ENCODE peak calls at places on chromosomes 4 and X, in eight cellular contexts. O is activated gamma-delta T cell; P is activated CD8-positive, alpha-beta memory T cell treated with anti-CD3 and anti-CD28 coated beads for 48 hours; Y is activated CD4-positive, CD25-positive, alpha-beta regulatory T cell treated with anti-CD3 and anti-CD28 coated beads, Interleukin-2, amount 50 U/mL, for 16 hours; R is CD8-positive, alpha-beta memory T cell; E is activated T-cell treated with anti-CD3 and anti-CD28 coated beads, Interleukin-2, amount 50 U/mL, for 4 hours; U is posterior vena cava; Q is gastrocnemius medialis. K is an unnamed sample.

GRCh38 chrX:19382500-19383145 is 38.9 kb downstream of the PDHA1 start:
- DNase-seq in O (no peak), P (no peak), Y (peak), R (no peak), E (peak), U (no peak), Q (no peak), K (peak)

GRCh38 chr4:89123418-89123817 is 12.1 kb downstream of the TIGD2 start:
- DNase-seq in O (no peak), P (no peak), Y (no peak), R (no peak), E (no peak), U (no peak), Q (no peak), K (peak)

GRCh38 chr4:41294445-41295062 is 37.8 kb downstream of the UCHL1 start:
- DNase-seq in O (no peak), P (no peak), Y (no peak), R (no peak), E (no peak), U (no peak), Q (no peak), K (no peak)

GRCh38 chr4:2798399-2799301 is 5.8 kb downstream of the SH3BP2 start:
- DNase-seq in O (no peak), P (no peak), Y (no peak), R (peak), E (no peak), U (peak), Q (no peak), K (no peak)

GRCh38 chr4:23269583-23269982 is 576.8 kb downstream of the GBA3 start:
- DNase-seq in O (no peak), P (no peak), Y (no peak), R (no peak), E (no peak), U (no peak), Q (no peak), K (no peak)

GRCh38 chr4:163922302-163922701 is 427.8 kb downstream of the TMA16 start:
- DNase-seq in O (no peak), P (no peak), Y (no peak), R (no peak), E (no peak), U (no peak), Q (no peak), K (no peak)

GRCh38 chrX:47578692-47579091 is 3.5 kb upstream of the TIMP1 start:
- DNase-seq in O (no peak), P (no peak), Y (no peak), R (no peak), E (no peak), U (no peak), Q (no peak), K (no peak)

GRCh38 chr4:163681208-163681821 is 186.8 kb downstream of the TMA16 start:
- DNase-seq in O (no peak), P (no peak), Y (no peak), R (peak), E (no peak), U (no peak), Q (no peak), K (peak)

GRCh38 chr4:82733636-82734035 is 65.0 kb downstream of the SCD5 start:
- DNase-seq in O (no peak), P (no peak), Y (no peak), R (no peak), E (no peak), U (no peak), Q (no peak), K (no peak)

GRCh38 chr4:152996101-152996500 is 60.0 kb downstream of the FHDC1 start:
- DNase-seq in O (no peak), P (no peak), Y (no peak), R (no peak), E (no peak), U (no peak), Q (no peak), K (peak)

GRCh38 chr4:2930821-2931764 is 32.1 kb downstream of the NOP14 start:
- DNase-seq in O (no peak), P (no peak), Y (no peak), R (no peak), E (no peak), U (peak), Q (no peak), K (no peak)

GRCh38 chr4:80240976-80241375 is 25.5 kb upstream of the FGF5 start:
- DNase-seq in O (no peak), P (no peak), Y (no peak), R (no peak), E (no peak), U (no peak), Q (no peak), K (no peak)

GRCh38 chrX:9682456-9682855 is 83.2 kb downstream of the GPR143 start:
- DNase-seq in O (no peak), P (no peak), Y (no peak), R (no peak), E (no peak), U (peak), Q (no peak), K (no peak)

GRCh38 chr4:182242793-182243192 is 409 bp upstream of the TENM3 start:
- DNase-seq in O (no peak), P (no peak), Y (no peak), R (no peak), E (no peak), U (no peak), Q (no peak), K (no peak)

GRCh38 chrX:119015407-119016242 is 41.2 kb downstream of the LONRF3 start:
- DNase-seq in O (no peak), P (no peak), Y (no peak), R (no peak), E (no peak), U (peak), Q (no peak), K (peak)

K was measured in Calu3.